ENCODE peak calls at places on chromosomes 4 and X, in nine cellular contexts. One of them, this sample, is unnamed.

GRCh38 chr4:88958080-88958479 is 98.9 kb downstream of the FAM13A start:
- DNase-seq in neural progenitor cell: no peak
- DNase-seq in GM23248: no peak
- DNase-seq in tibial artery: no peak
- DNase-seq in psoas muscle: no peak
- DNase-seq in esophagus squamous epithelium: no peak
- DNase-seq in CD8-positive, alpha-beta memory T cell: no peak
- DNase-seq in OCI-LY7: no peak
- DNase-seq in GM23338: peak; percentile 37
- DNase-seq in this sample: no peak

GRCh38 chr4:152735302-152735917 is 44.1 kb downstream of the TIGD4 start:
- DNase-seq in CD8-positive, alpha-beta memory T cell: no peak
- DNase-seq in esophagus squamous epithelium: no peak
- DNase-seq in GM23248: peak; percentile 56
- DNase-seq in neural progenitor cell: peak; percentile 5
- DNase-seq in GM23338: peak; percentile 63
- DNase-seq in tibial artery: no peak
- DNase-seq in psoas muscle: no peak
- DNase-seq in OCI-LY7: peak; percentile 72
- DNase-seq in this sample: no peak

GRCh38 chr4:99649208-99649607 is 8.4 kb downstream of the C4orf54 start:
- DNase-seq in tibial artery: no peak
- DNase-seq in GM23338: no peak
- DNase-seq in CD8-positive, alpha-beta memory T cell: no peak
- DNase-seq in esophagus squamous epithelium: no peak
- DNase-seq in psoas muscle: no peak
- DNase-seq in GM23248: no peak
- DNase-seq in neural progenitor cell: no peak
- DNase-seq in OCI-LY7: no peak
- DNase-seq in this sample: no peak

GRCh38 chr4:182645511-182645910 is 271.7 kb downstream of the DCTD start:
- DNase-seq in GM23338: no peak
- DNase-seq in psoas muscle: no peak
- DNase-seq in OCI-LY7: no peak
- DNase-seq in CD8-positive, alpha-beta memory T cell: no peak
- DNase-seq in tibial artery: no peak
- DNase-seq in esophagus squamous epithelium: no peak
- DNase-seq in GM23248: no peak
- DNase-seq in neural progenitor cell: no peak
- DNase-seq in this sample: no peak

GRCh38 chr4:173545440-173545839 is 15.4 kb upstream of the HAND2 start:
- DNase-seq in psoas muscle: no peak
- DNase-seq in CD8-positive, alpha-beta memory T cell: no peak
- DNase-seq in GM23338: no peak
- DNase-seq in tibial artery: no peak
- DNase-seq in neural progenitor cell: no peak
- DNase-seq in OCI-LY7: no peak
- DNase-seq in GM23248: no peak
- DNase-seq in esophagus squamous epithelium: no peak
- DNase-seq in this sample: no peak

GRCh38 chrX:68398286-68398685 is 35.0 kb downstream of the OPHN1 start:
- DNase-seq in tibial artery: no peak
- DNase-seq in psoas muscle: no peak
- DNase-seq in GM23248: no peak
- DNase-seq in CD8-positive, alpha-beta memory T cell: no peak
- DNase-seq in neural progenitor cell: no peak
- DNase-seq in esophagus squamous epithelium: no peak
- DNase-seq in GM23338: no peak
- DNase-seq in OCI-LY7: no peak
- DNase-seq in this sample: no peak

GRCh38 chr4:173508386-173509002 is 21.5 kb downstream of the HAND2 start:
- DNase-seq in GM23248: peak; percentile 50
- DNase-seq in OCI-LY7: no peak
- DNase-seq in CD8-positive, alpha-beta memory T cell: no peak
- DNase-seq in esophagus squamous epithelium: no peak
- DNase-seq in psoas muscle: no peak
- DNase-seq in tibial artery: no peak
- DNase-seq in neural progenitor cell: peak; percentile 61
- DNase-seq in GM23338: peak; percentile 50
- DNase-seq in this sample: no peak

GRCh38 chr4:125323547-125324100 is 8.9 kb downstream of the FAT4 start:
- DNase-seq in GM23338: no peak
- DNase-seq in GM23248: peak; percentile 80
- DNase-seq in OCI-LY7: no peak
- DNase-seq in psoas muscle: no peak
- DNase-seq in CD8-positive, alpha-beta memory T cell: no peak
- DNase-seq in neural progenitor cell: peak; percentile 18
- DNase-seq in esophagus squamous epithelium: no peak
- DNase-seq in tibial artery: no peak
- DNase-seq in this sample: no peak

GRCh38 chrX:14673764-14674163 is 144.4 kb downstream of the GLRA2 start:
- DNase-seq in GM23248: peak; percentile 80
- DNase-seq in esophagus squamous epithelium: no peak
- DNase-seq in GM23338: no peak
- DNase-seq in CD8-positive, alpha-beta memory T cell: no peak
- DNase-seq in OCI-LY7: peak; percentile 4
- DNase-seq in tibial artery: no peak
- DNase-seq in neural progenitor cell: no peak
- DNase-seq in psoas muscle: no peak
- DNase-seq in this sample: peak; percentile 22

GRCh38 chrX:130084651-130085237 is 25.6 kb downstream of the ELF4 start:
- DNase-seq in tibial artery: no peak
- DNase-seq in CD8-positive, alpha-beta memory T cell: no peak
- DNase-seq in esophagus squamous epithelium: no peak
- DNase-seq in GM23248: no peak
- DNase-seq in neural progenitor cell: no peak
- DNase-seq in OCI-LY7: peak; percentile 73
- DNase-seq in psoas muscle: peak; percentile 40
- DNase-seq in GM23338: no peak
- DNase-seq in this sample: no peak

DNA sequence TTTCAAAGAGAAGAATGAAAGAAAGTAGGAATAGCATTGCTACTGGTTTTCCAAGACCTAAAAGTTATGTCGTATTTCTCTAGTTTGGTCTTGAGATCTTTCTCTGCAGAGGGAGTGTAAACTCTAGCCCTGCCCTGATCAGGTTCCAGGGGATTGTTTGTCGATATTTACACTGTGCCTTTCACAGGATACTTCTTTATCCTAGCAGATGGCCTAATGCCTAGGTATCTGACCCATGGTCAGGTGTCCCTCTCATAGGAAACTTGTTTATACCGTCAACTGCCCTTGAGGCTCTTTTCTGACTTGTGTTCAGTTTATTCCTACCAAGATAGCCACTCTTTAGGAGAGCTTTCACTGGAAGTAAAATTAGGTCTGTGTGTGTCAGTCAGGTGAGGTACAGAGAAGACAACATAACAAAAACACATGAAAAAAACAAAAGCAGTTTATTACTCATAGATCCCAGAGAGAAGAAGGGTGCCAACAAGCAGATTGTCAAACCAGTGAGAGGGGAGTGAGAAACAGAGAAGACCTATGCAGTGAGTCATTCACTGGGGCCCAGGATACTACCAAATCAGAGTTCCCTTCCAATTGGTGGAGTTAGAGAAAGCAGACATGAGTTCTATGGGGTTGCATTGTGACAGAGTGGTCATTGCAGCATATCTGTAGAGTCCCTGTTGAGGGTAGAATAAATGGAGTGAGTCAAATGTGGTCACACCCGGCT is 40.6 kb upstream of the THOC2 start:
- DNase-seq in neural progenitor cell: no peak
- DNase-seq in psoas muscle: no peak
- DNase-seq in CD8-positive, alpha-beta memory T cell: no peak
- DNase-seq in tibial artery: no peak
- DNase-seq in esophagus squamous epithelium: no peak
- DNase-seq in GM23338: no peak
- DNase-seq in GM23248: peak; percentile 25
- DNase-seq in OCI-LY7: no peak
- DNase-seq in this sample: no peak
- H3K4me1 ChIP-seq in neural progenitor cell: no peaks in the 10 kb centered on the region
- H3K4me1 ChIP-seq in psoas muscle: no peaks in the 10 kb centered on the region
- H3K4me1 ChIP-seq in CD8-positive, alpha-beta memory T cell: no peaks in the 10 kb centered on the region
- H3K4me1 ChIP-seq in tibial artery: no peaks in the 10 kb centered on the region
- H3K4me1 ChIP-seq in esophagus squamous epithelium: no peaks in the 10 kb centered on the region
- H3K4me1 ChIP-seq in GM23338: no peaks in the 10 kb centered on the region
- H3K4me1 ChIP-seq in GM23248: no peaks in the 10 kb centered on the region
- H3K4me1 ChIP-seq in OCI-LY7: no peaks in the 10 kb centered on the region
- H3K4me1 ChIP-seq in this sample: no peaks in the 10 kb centered on the region

GRCh38 chr4:5051210-5051691 is at the start of gene STK32B:
- DNase-seq in tibial artery: peak; percentile 76
- DNase-seq in GM23248: peak; percentile 86
- DNase-seq in GM23338: peak; percentile 87
- DNase-seq in OCI-LY7: no peak
- DNase-seq in psoas muscle: peak; percentile 79
- DNase-seq in neural progenitor cell: peak; percentile 88
- DNase-seq in CD8-positive, alpha-beta memory T cell: no peak
- DNase-seq in esophagus squamous epithelium: no peak
- DNase-seq in this sample: peak; percentile 62

GRCh38 chr4:5054532-5054931 is 3.3 kb downstream of the STK32B start:
- DNase-seq in OCI-LY7: no peak
- DNase-seq in tibial artery: no peak
- DNase-seq in GM23248: no peak
- DNase-seq in psoas muscle: no peak
- DNase-seq in CD8-positive, alpha-beta memory T cell: no peak
- DNase-seq in GM23338: no peak
- DNase-seq in esophagus squamous epithelium: no peak
- DNase-seq in neural progenitor cell: no peak
- DNase-seq in this sample: no peak

GRCh38 chr4:5052424-5052702 is 1.1 kb downstream of the STK32B start:
- DNase-seq in psoas muscle: no peak
- DNase-seq in GM23248: no peak
- DNase-seq in tibial artery: no peak
- DNase-seq in neural progenitor cell: no peak
- DNase-seq in esophagus squamous epithelium: no peak
- DNase-seq in GM23338: no peak
- DNase-seq in OCI-LY7: no peak
- DNase-seq in CD8-positive, alpha-beta memory T cell: no peak
- DNase-seq in this sample: no peak

GRCh38 chr4:5051692-5052423 is 578 bp downstream of the STK32B start:
- DNase-seq in GM23338: peak; percentile 70
- DNase-seq in tibial artery: peak; percentile 68
- DNase-seq in psoas muscle: no peak
- DNase-seq in CD8-positive, alpha-beta memory T cell: no peak
- DNase-seq in esophagus squamous epithelium: no peak
- DNase-seq in OCI-LY7: no peak
- DNase-seq in neural progenitor cell: peak; percentile 56
- DNase-seq in GM23248: peak; percentile 53
- DNase-seq in this sample: no peak

DNA sequence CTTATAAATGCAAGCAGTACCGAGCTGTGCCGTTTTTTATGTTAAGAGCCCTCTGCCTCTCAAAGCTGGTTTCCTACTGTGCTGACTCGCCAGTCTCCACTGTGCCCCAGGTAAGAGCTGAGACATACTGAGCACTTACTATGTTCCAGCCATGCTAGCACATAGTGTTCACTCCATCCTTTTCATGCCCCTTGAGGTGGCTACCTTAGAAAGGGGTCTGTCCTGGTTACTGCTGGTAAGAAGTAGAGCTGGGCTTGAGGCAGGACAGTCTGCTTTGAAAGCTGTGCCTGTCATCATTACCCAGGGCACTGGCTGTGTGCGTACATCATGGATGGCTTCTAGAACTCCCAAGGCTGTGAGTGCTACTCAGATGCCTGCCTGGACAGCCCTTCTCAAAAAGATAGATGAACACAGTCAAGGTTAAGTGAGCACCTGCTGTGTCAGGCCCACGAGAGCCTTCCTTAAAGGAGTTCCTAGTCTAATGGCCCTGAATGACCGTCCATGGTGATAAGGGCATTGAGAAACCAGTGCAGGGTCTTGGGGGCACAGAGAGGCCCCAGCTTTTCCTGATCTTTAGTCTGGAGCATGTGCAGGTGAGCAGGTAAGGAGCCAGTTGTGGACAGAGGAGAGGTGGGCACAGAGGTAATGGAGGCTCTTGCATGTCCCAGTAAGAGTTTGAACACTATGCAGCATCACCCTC is 1.6 kb downstream of the STK32B start:
- DNase-seq in GM23248: peak; percentile 19
- DNase-seq in psoas muscle: no peak
- DNase-seq in GM23338: no peak
- DNase-seq in tibial artery: no peak
- DNase-seq in neural progenitor cell: no peak
- DNase-seq in OCI-LY7: no peak
- DNase-seq in esophagus squamous epithelium: no peak
- DNase-seq in CD8-positive, alpha-beta memory T cell: no peak
- DNase-seq in this sample: no peak
- H3K4me3 ChIP-seq in GM23248: peak overlapping the region; percentile 75
- H3K4me3 ChIP-seq in psoas muscle: no peak overlapping the region
- H3K4me3 ChIP-seq in GM23338: no peak overlapping the region
- H3K4me3 ChIP-seq in tibial artery: no peak overlapping the region
- H3K4me3 ChIP-seq in neural progenitor cell: no peak overlapping the region
- H3K4me3 ChIP-seq in OCI-LY7: no peak overlapping the region
- H3K4me3 ChIP-seq in esophagus squamous epithelium: no peak overlapping the region
- H3K4me3 ChIP-seq in CD8-positive, alpha-beta memory T cell: no peak overlapping the region
- H3K4me3 ChIP-seq in this sample: no peak overlapping the region

GRCh38 chr4:71211748-71212147 is 127.1 kb upstream of the SLC4A4 start:
- DNase-seq in GM23248: peak; percentile 85
- DNase-seq in neural progenitor cell: no peak
- DNase-seq in CD8-positive, alpha-beta memory T cell: no peak
- DNase-seq in esophagus squamous epithelium: no peak
- DNase-seq in GM23338: no peak
- DNase-seq in tibial artery: no peak
- DNase-seq in psoas muscle: no peak
- DNase-seq in OCI-LY7: no peak
- DNase-seq in this sample: no peak

GRCh38 chr4:71206763-71207162 is 132.1 kb upstream of the SLC4A4 start:
- DNase-seq in neural progenitor cell: no peak
- DNase-seq in psoas muscle: no peak
- DNase-seq in GM23338: no peak
- DNase-seq in CD8-positive, alpha-beta memory T cell: no peak
- DNase-seq in tibial artery: no peak
- DNase-seq in GM23248: peak; percentile 79
- DNase-seq in OCI-LY7: no peak
- DNase-seq in esophagus squamous epithelium: no peak
- DNase-seq in this sample: no peak

GRCh38 chr4:71212216-71212615 is 126.6 kb upstream of the SLC4A4 start:
- DNase-seq in esophagus squamous epithelium: no peak
- DNase-seq in GM23338: no peak
- DNase-seq in tibial artery: no peak
- DNase-seq in psoas muscle: no peak
- DNase-seq in OCI-LY7: no peak
- DNase-seq in CD8-positive, alpha-beta memory T cell: no peak
- DNase-seq in GM23248: peak; percentile 52
- DNase-seq in neural progenitor cell: no peak
- DNase-seq in this sample: no peak

GRCh38 chr4:71210831-71211230 is 128.0 kb upstream of the SLC4A4 start:
- DNase-seq in OCI-LY7: no peak
- DNase-seq in psoas muscle: no peak
- DNase-seq in esophagus squamous epithelium: no peak
- DNase-seq in GM23248: peak; percentile 56
- DNase-seq in CD8-positive, alpha-beta memory T cell: no peak
- DNase-seq in tibial artery: no peak
- DNase-seq in neural progenitor cell: no peak
- DNase-seq in GM23338: no peak
- DNase-seq in this sample: no peak

GRCh38 chr4:71209161-71209560 is 129.7 kb upstream of the SLC4A4 start:
- DNase-seq in neural progenitor cell: no peak
- DNase-seq in OCI-LY7: no peak
- DNase-seq in GM23248: peak; percentile 89
- DNase-seq in psoas muscle: no peak
- DNase-seq in GM23338: no peak
- DNase-seq in esophagus squamous epithelium: no peak
- DNase-seq in CD8-positive, alpha-beta memory T cell: no peak
- DNase-seq in tibial artery: no peak
- DNase-seq in this sample: no peak
- H3K4me1 ChIP-seq in neural progenitor cell: no peaks in the 10 kb centered on the region
- H3K4me1 ChIP-seq in OCI-LY7: no peaks in the 10 kb centered on the region
- H3K4me1 ChIP-seq in GM23248: peaks cover 63% of the 10 kb centered on the region
- H3K4me1 ChIP-seq in psoas muscle: peaks cover 11% of the 10 kb centered on the region
- H3K4me1 ChIP-seq in GM23338: peaks cover 11% of the 10 kb centered on the region
- H3K4me1 ChIP-seq in esophagus squamous epithelium: no peaks in the 10 kb centered on the region
- H3K4me1 ChIP-seq in CD8-positive, alpha-beta memory T cell: no peaks in the 10 kb centered on the region
- H3K4me1 ChIP-seq in tibial artery: peaks cover 4% of the 10 kb centered on the region
- H3K4me1 ChIP-seq in this sample: no peaks in the 10 kb centered on the region

GRCh38 chr4:1219553-1219950 is 29.4 kb downstream of the CTBP1 start:
- DNase-seq in OCI-LY7: no peak
- DNase-seq in GM23248: no peak
- DNase-seq in GM23338: no peak
- DNase-seq in CD8-positive, alpha-beta memory T cell: no peak
- DNase-seq in esophagus squamous epithelium: no peak
- DNase-seq in psoas muscle: no peak
- DNase-seq in neural progenitor cell: no peak
- DNase-seq in tibial artery: no peak
- DNase-seq in this sample: no peak
- H3K4me3 ChIP-seq in OCI-LY7: peak overlapping the region; percentile 62
- H3K4me3 ChIP-seq in GM23248: no peak overlapping the region
- H3K4me3 ChIP-seq in GM23338: no peak overlapping the region
- H3K4me3 ChIP-seq in CD8-positive, alpha-beta memory T cell: no peak overlapping the region
- H3K4me3 ChIP-seq in esophagus squamous epithelium: no peak overlapping the region
- H3K4me3 ChIP-seq in psoas muscle: no peak overlapping the region
- H3K4me3 ChIP-seq in neural progenitor cell: no peak overlapping the region
- H3K4me3 ChIP-seq in tibial artery: no peak overlapping the region
- H3K4me3 ChIP-seq in this sample: no peak overlapping the region

This sample was measured in adrenal gland.